ENCODE peak calls at places on chromosomes 11 and 22, in four cellular contexts. V is tibial artery, D is bronchial epithelial cell, R is epithelial cell of esophagus. A is an unnamed sample.

GRCh38 chr11:6992457-6993431 is 27.4 kb downstream of the ZNF214 start:
- DNase-seq in R (peak), V (no peak), D (peak), A (peak)

GRCh38 chr11:12185914-12186313 is 75.5 kb downstream of the MICAL2 start:
- DNase-seq in D (no peak), V (no peak), R (no peak), A (no peak)

GRCh38 chr22:49929553-49929979 is 11.1 kb downstream of the CRELD2 start:
- DNase-seq in D (no peak), V (no peak), R (peak), A (no peak)

GRCh38 chr11:43868852-43869567 is 11.6 kb upstream of the ALKBH3 start:
- DNase-seq in R (peak), V (no peak), D (peak), A (peak)

GRCh38 chr11:97548280-97548679 is 1158.5 kb downstream of the JRKL start:
- DNase-seq in R (no peak), V (no peak), D (no peak), A (no peak)

GRCh38 chr22:22168190-22168940 is 76.2 kb upstream of the VPREB1 start:
- DNase-seq in R (peak), V (no peak), D (peak), A (peak)

GRCh38 chr11:96741068-96741467 is 351.3 kb downstream of the JRKL start:
- DNase-seq in D (no peak), V (no peak), R (no peak), A (no peak)

GRCh38 chr11:109851780-109852390 is 241.3 kb upstream of the ZC3H12C start:
- DNase-seq in V (no peak), D (peak), R (peak), A (no peak)

GRCh38 chr22:45226681-45227186 is 14.0 kb downstream of the KIAA0930 start:
- DNase-seq in V (peak), R (peak), D (peak), A (no peak)

GRCh38 chr22:37234736-37235711 is 9.0 kb downstream of the RAC2 start:
- DNase-seq in D (no peak), R (peak), V (no peak), A (no peak)

GRCh38 chr11:1776331-1776851 is 12.7 kb upstream of the CTSD start:
- DNase-seq in V (no peak), R (no peak), D (no peak), A (no peak)

GRCh38 chr11:7691759-7692334 is 14.4 kb downstream of the OVCH2 start:
- DNase-seq in D (peak), R (no peak), V (no peak), A (no peak)

GRCh38 chr22:44181033-44181911 is 547 bp downstream of the PARVG start:
- DNase-seq in D (no peak), V (no peak), R (no peak), A (no peak)

GRCh38 chr11:86818466-86819282 is 18.3 kb downstream of the PRSS23 start:
- DNase-seq in D (peak), V (no peak), R (peak), A (peak)

GRCh38 chr11:45556851-45557707 is 108.3 kb downstream of the CHST1 start:
- DNase-seq in R (peak), D (peak), V (no peak), A (no peak)

DNA sequence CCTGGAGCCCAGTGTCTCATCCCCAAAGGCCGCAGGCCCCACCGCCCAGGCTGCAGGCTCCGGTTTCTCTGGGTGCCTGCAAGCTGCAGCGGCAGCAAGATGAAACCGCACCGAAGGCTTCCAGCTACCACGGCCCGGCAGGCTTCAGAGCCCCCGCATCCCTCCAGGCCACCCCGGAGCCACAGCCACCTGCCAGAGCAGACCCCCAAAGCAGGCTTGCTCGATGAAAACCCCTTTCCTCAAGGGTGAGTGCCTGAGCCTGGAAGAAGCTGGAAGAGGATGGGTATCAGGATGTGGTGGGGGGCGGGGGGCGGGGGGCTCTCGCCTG is 24.5 kb upstream of the GNB1L start:
- DNase-seq in D (no peak), V (peak), R (no peak), A (no peak)
- H3K4me3 ChIP-seq in D (no peak), V (no peak), R (no peak), A (no peak)

GRCh38 chr11:128326791-128327190 is 260.6 kb downstream of the ETS1 start:
- DNase-seq in D (no peak), V (no peak), R (no peak), A (no peak)
- H3K4me3 ChIP-seq in D (no peak), V (no peak), R (no peak), A (no peak)

GRCh38 chr11:20031155-20032001 is 128.9 kb downstream of the DBX1 start:
- DNase-seq in R (peak), V (no peak), D (peak), A (peak)
- H3K4me3 ChIP-seq in R (no peak), V (no peak), D (no peak), A (no peak)

GRCh38 chr11:123298488-123299447 is 103.7 kb upstream of the CLMP start:
- DNase-seq in V (no peak), D (no peak), R (no peak), A (no peak)

GRCh38 chr11:123301696-123302400 is 106.8 kb upstream of the CLMP start:
- DNase-seq in R (peak), D (no peak), V (peak), A (no peak)

GRCh38 chr11:123299721-123300120 is 104.7 kb upstream of the CLMP start:
- DNase-seq in V (no peak), R (no peak), D (no peak), A (no peak)

GRCh38 chr11:123302751-123303195 is 107.7 kb upstream of the CLMP start:
- DNase-seq in D (peak), R (peak), V (no peak), A (no peak)

GRCh38 chr11:123300874-123301695 is 106.0 kb upstream of the CLMP start:
- DNase-seq in D (peak), R (peak), V (no peak), A (peak)
- H3K4me3 ChIP-seq in D (no peak), R (no peak), V (no peak), A (no peak)

DNA sequence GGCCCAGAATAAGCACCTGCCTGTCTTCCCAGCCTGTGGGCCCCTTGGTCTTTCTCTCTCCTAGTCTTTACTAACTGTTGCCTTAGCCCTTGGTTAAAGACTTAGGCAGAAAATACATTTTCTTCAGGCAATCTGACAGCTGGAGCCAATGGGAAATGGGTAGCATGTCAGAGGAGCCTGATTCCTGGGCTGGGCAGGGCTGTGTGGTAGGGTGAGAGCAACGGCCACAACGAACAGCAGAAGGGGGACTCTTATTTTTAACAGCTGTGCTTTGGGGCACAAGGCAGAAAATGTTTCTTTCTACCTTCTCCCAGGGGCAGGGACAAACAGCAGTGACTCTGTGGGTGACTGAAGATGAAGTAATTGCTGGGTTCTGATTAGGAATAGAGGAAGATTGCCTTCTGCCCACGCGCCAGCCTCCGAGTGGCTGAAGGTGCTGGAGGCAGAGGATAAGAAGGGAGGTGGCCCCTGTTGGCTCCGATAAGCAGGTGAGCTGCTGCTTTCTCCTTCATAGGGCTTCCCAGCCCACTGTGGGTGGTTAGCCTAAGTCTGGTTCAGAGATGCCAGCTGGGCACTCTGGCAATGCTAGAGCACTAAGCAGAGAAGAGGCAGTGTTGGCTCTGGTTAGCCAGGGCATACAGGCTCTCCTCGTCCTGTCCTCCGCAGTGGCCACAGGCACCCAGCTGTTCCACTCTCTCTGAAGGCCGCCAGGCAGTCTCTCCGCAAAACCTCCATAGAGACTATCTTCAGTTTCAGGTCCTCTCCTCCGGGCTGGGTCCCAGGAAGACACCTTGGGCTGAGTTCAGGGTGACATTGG is 1.5 kb downstream of the YPEL4 start:
- DNase-seq in D (no peak), R (no peak), V (no peak), A (no peak)
- H3K4me3 ChIP-seq in D (no peak), R (peak), V (no peak), A (no peak)

DNA sequence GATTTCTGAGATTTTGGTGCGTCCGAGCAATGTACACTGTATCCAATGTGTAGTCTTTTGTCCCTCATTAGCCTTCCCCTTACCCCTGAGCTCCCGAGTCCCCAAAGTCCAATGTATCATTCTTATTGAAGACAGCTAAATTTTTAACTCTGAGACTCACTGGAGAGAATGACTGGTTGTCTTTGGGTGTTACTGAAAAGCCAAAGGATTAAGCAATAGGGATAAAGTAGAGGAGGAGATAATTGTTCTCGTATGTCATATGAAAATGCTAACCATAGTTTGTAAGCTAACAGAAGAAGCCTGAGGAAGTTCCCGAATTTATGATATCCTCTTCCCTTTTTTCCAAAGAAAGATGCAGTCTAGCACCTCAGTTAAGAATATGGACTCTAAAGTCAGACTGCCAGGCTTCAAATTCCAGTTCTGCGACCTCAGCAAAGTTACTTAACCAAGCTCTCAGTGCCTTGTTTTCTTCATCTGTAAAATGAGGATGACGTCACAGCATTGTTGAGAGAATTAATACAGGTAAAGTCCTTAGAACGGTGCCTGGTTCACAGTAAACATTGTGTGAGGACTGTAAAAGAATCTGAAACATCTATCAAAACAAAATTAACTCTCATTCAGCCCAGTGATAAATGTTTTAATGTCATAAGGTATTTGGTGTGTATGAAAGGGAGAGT is 1.6 kb upstream of the MSANTD2 start:
- DNase-seq in V (no peak), R (peak), D (no peak), A (no peak)
- H3K4me3 ChIP-seq in V (no peak), R (no peak), D (no peak), A (no peak)

GRCh38 chr11:59173080-59173963 is 1.4 kb downstream of the DTX4 start:
- DNase-seq in R (peak), D (peak), V (no peak), A (no peak)
- H3K4me3 ChIP-seq in R (peak), D (peak), V (peak), A (no peak)

GRCh38 chr11:65489061-65489705 is 9.7 kb upstream of the MALAT1 start:
- DNase-seq in D (no peak), V (peak), R (no peak), A (no peak)

GRCh38 chr11:65486570-65487466 is 12.0 kb upstream of the MALAT1 start:
- DNase-seq in V (no peak), D (no peak), R (no peak), A (no peak)

GRCh38 chr11:65485820-65486219 is 13.0 kb upstream of the MALAT1 start:
- DNase-seq in R (peak), V (no peak), D (peak), A (no peak)

GRCh38 chr11:65488273-65489058 is 10.4 kb upstream of the MALAT1 start:
- DNase-seq in R (peak), D (peak), V (peak), A (no peak)

GRCh38 chr11:65487467-65488272 is 11.2 kb upstream of the MALAT1 start:
- DNase-seq in R (peak), V (peak), D (peak), A (peak)
- H3K4me3 ChIP-seq in R (peak), V (peak), D (no peak), A (no peak)